ENCODE peak calls at places on chromosome 1, in four cellular contexts. P, E, S and D are unnamed samples.

GRCh38 chr1:85398391-85399064 is 66.4 kb downstream of the DDAH1 start:
- DNase-seq in P (no peak), E (no peak), S (no peak), D (no peak)

GRCh38 chr1:209643295-209644020 is 8.8 kb downstream of the LAMB3 start:
- DNase-seq in E (no peak), S (no peak), P (peak), D (peak)

GRCh38 chr1:218164111-218164929 is 120.8 kb upstream of the RRP15 start:
- DNase-seq in P (peak), S (no peak), E (peak), D (no peak)

GRCh38 chr1:106620521-106620954 is 435.9 kb upstream of the PRMT6 start:
- DNase-seq in S (no peak), E (no peak), P (no peak), D (no peak)

GRCh38 chr1:66211521-66211920 is 322.4 kb upstream of the SGIP1 start:
- DNase-seq in S (no peak), P (no peak), E (no peak), D (no peak)

GRCh38 chr1:205480349-205481278 is 23.9 kb upstream of the CDK18 start:
- DNase-seq in S (no peak), P (no peak), E (peak), D (no peak)

GRCh38 chr1:154866995-154867795 is 2.9 kb downstream of the KCNN3 start:
- DNase-seq in E (peak), P (no peak), S (no peak), D (peak)

GRCh38 chr1:205436776-205437485 is 15.1 kb upstream of the LEMD1 start:
- DNase-seq in S (no peak), E (no peak), P (no peak), D (no peak)

GRCh38 chr1:116971965-116972675 is 29.4 kb upstream of the CD101 start:
- DNase-seq in P (no peak), S (no peak), E (no peak), D (no peak)

GRCh38 chr1:7590426-7590790 is 180.7 kb upstream of the VAMP3 start:
- DNase-seq in S (no peak), E (no peak), P (no peak), D (no peak)

GRCh38 chr1:210689741-210690635 is 361.3 kb downstream of the HHAT start:
- DNase-seq in E (no peak), S (no peak), P (no peak), D (no peak)

GRCh38 chr1:38616846-38617245 is 242.7 kb downstream of the RRAGC start:
- DNase-seq in S (no peak), P (no peak), E (no peak), D (no peak)

GRCh38 chr1:221827307-221827642 is 85.4 kb upstream of the DUSP10 start:
- DNase-seq in S (no peak), P (no peak), E (no peak), D (no peak)

GRCh38 chr1:53442297-53442696 is 16.9 kb upstream of the DMRTB1 start:
- DNase-seq in E (no peak), S (no peak), P (no peak), D (no peak)

GRCh38 chr1:26500488-26501175 is 28.4 kb downstream of the HMGN2 start:
- DNase-seq in S (no peak), E (peak), P (peak), D (peak)

GRCh38 chr1:169712309-169712631 is 850 bp upstream of the SELL start:
- DNase-seq in P (no peak), E (no peak), S (no peak), D (no peak)

GRCh38 chr1:19622204-19622603 is 21.9 kb upstream of the NBL1 start:
- DNase-seq in E (no peak), S (no peak), P (no peak), D (no peak)

GRCh38 chr1:27614048-27614624 is 10.2 kb upstream of the AHDC1 start:
- DNase-seq in E (no peak), S (no peak), P (no peak), D (no peak)

GRCh38 chr1:59877108-59877682 is 49.4 kb downstream of the CYP2J2 start:
- DNase-seq in S (no peak), E (no peak), P (no peak), D (no peak)

GRCh38 chr1:5944069-5944847 is 48.0 kb downstream of the NPHP4 start:
- DNase-seq in P (peak), S (peak), E (no peak), D (no peak)

GRCh38 chr1:18199462-18199861 is 91.9 kb downstream of the IGSF21 start:
- DNase-seq in E (no peak), S (no peak), P (no peak), D (no peak)

DNA sequence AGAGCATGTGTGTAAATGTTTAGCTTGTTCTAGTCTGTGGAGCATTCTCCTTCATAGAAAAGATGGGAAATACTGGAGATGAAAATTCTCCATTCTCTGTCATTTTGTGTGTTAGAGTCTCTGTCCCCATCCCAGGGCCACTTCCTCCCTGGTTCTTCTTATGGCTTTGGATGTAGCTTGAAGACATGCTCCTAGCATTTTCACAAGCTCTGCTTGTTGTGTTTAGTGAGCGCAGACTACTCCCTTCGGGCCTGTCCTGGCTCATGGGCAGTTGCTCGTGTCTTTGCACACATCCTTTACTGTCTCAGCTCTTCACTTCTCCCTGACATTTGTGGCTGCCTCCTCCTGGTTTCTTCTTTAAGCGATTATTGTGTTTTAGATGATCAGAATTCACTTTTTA is 30.4 kb downstream of the MAPKAPK2 start:
- DNase-seq in P (no peak), S (no peak), E (no peak), D (no peak)
- H3K27ac ChIP-seq in P (no peak), S (peak), E (no peak), D (no peak)

DNA sequence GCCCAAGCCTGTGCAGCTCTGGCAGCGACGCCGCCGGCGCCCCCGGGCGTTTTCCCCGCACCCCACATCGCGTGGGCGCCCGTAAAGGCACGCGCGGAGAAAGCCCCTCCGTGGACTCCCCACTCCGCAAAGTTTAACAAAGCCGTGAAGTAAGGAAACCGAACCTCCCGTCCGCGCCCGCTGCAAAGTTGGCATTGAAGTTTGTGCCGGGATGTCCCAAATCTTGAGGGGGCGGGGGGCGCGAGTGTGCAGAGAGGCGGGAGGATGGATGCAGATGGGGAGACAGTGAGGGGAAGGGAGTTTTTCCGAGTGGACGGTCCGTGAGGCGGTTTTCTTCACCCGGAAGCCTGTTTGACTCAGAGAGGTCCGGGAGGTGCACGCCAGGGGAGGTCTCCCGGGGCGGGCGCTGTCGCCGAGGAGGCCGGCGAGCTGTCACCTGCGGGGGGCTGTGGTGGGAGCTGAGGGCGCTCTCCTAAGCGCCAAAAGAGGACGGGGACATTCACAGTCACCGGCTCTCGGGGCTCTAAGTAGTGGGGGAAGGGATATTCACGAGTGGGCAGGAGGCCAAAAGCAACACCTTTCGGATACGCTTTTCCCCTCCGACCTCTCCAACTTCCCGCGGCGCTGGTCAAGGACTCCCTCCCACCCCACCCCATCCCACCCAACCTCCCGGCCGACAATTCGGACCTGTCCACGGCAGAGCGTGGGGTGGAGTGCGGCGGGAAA is 1.3 kb downstream of the WLS start:
- DNase-seq in P (peak), E (no peak), S (no peak), D (peak)
- H3K27ac ChIP-seq in P (peak), E (no peak), S (peak), D (peak)

GRCh38 chr1:244214009-244214967 is 163.2 kb downstream of the ZBTB18 start:
- DNase-seq in S (peak), E (no peak), P (no peak), D (no peak)
- H3K27ac ChIP-seq in S (peak), E (no peak), P (no peak), D (no peak)

GRCh38 chr1:8941906-8942305 is 3.8 kb upstream of the CA6 start:
- DNase-seq in P (no peak), S (no peak), E (no peak), D (no peak)
- H3K27ac ChIP-seq in P (no peak), S (no peak), E (no peak), D (peak)

GRCh38 chr1:44945992-44946391 is 40.4 kb downstream of the EIF2B3 start:
- DNase-seq in S (no peak), P (no peak), E (no peak), D (no peak)

GRCh38 chr1:44947774-44948311 is 38.6 kb downstream of the EIF2B3 start:
- DNase-seq in S (no peak), P (no peak), E (no peak), D (no peak)

GRCh38 chr1:44947060-44947773 is 39.2 kb downstream of the EIF2B3 start:
- DNase-seq in E (no peak), P (peak), S (no peak), D (no peak)

GRCh38 chr1:44949286-44949685 is 37.1 kb downstream of the EIF2B3 start:
- DNase-seq in P (no peak), S (no peak), E (no peak), D (no peak)

GRCh38 chr1:44946720-44947059 is 39.7 kb downstream of the EIF2B3 start:
- DNase-seq in S (no peak), P (no peak), E (no peak), D (no peak)
- H3K27ac ChIP-seq in S (peak), P (peak), E (no peak), D (no peak)

DNA sequence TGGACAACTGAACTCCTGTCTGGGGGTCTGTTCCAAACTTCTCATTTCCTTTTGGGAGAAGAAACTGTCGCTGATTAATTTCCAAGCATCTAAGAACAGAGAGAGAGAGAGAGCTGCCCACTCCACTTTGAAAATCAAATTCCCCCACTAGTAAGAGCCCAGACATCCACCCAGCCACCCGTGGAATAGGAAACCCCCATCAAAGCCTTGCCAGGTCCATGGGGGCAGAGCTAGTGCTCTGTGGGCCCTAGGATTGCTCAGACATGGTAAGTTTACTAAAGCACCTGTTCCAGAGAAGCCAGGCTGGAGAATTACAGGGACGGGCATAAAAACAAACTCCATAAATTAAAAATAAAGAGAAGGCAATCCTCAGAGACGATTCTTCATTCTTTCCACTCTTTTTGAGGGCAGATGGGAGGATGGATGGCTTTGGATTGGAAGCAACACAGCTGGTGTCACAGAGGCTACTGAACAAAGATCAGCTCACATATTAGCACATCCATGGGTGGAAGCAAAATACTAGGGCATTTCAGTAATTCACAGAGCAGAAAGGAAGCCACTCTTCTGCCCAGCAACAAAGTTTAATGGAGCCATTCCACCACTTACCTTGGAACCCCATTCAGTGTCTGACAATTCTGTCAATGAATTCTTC is 103.9 kb downstream of the COLGALT2 start:
- DNase-seq in E (no peak), P (no peak), S (no peak), D (no peak)
- H3K27ac ChIP-seq in E (no peak), P (no peak), S (peak), D (peak)

GRCh38 chr1:21912038-21912758 is 24.9 kb downstream of the HSPG2 start:
- DNase-seq in S (no peak), E (no peak), P (no peak), D (no peak)
- H3K27ac ChIP-seq in S (peak), E (no peak), P (peak), D (no peak)